ENCODE peak calls at places on chromosomes 5 and 9, in five cellular contexts. I, H, Z, T and G are unnamed samples.

GRCh38 chr9:2623046-2623865 is 1.7 kb downstream of the VLDLR start:
- DNase-seq in I (no peak), Z (peak; percentile 81), T (peak; percentile 77), H (peak; percentile 76), G (peak; percentile 73)

GRCh38 chr5:59445741-59446140 is 447.8 kb downstream of the PDE4D start:
- DNase-seq in T (no peak), H (no peak), Z (no peak), I (no peak), G (no peak)

GRCh38 chr5:6403416-6403815 is 25.1 kb upstream of the MED10 start:
- DNase-seq in H (no peak), I (no peak), T (no peak), Z (no peak), G (no peak)

GRCh38 chr9:136203406-136204085 is 1.4 kb downstream of the LHX3 start:
- DNase-seq in T (no peak), H (no peak), Z (no peak), I (no peak), G (no peak)

GRCh38 chr5:110506378-110506777 is 220.1 kb downstream of the TMEM232 start:
- DNase-seq in T (no peak), H (no peak), I (no peak), Z (no peak), G (no peak)

GRCh38 chr5:72144762-72145161 is 37.5 kb downstream of the MAP1B start:
- DNase-seq in Z (peak; percentile 25), I (no peak), H (no peak), T (no peak), G (no peak)

GRCh38 chr5:10690460-10690859 is 70.6 kb downstream of the DAP start:
- DNase-seq in T (no peak), Z (no peak), H (no peak), I (no peak), G (no peak)

GRCh38 chr9:127185931-127186781 is 63.7 kb upstream of the ANGPTL2 start:
- DNase-seq in T (no peak), Z (peak; percentile 87), H (peak; percentile 91), I (peak; percentile 81), G (peak; percentile 71)

GRCh38 chr5:72209515-72210115 is 102.3 kb downstream of the MAP1B start:
- DNase-seq in I (no peak), T (no peak), Z (no peak), H (no peak), G (no peak)

GRCh38 chr5:176743136-176743827 is 67.1 kb upstream of the UNC5A start:
- DNase-seq in T (peak; percentile 68), Z (no peak), I (no peak), H (no peak), G (no peak)

GRCh38 chr5:14507156-14507941 is 74.2 kb upstream of the OTULINL start:
- DNase-seq in Z (no peak), H (no peak), I (no peak), T (no peak), G (no peak)

GRCh38 chr5:61010759-61011460 is 65.9 kb downstream of the NDUFAF2 start:
- DNase-seq in I (no peak), Z (no peak), H (no peak), T (no peak), G (no peak)

GRCh38 chr5:125485003-125485641 is 738.7 kb upstream of the ZNF608 start:
- DNase-seq in T (no peak), H (no peak), I (peak; percentile 98), Z (peak; percentile 42), G (peak; percentile 34)

GRCh38 chr5:10691826-10692785 is 68.9 kb downstream of the DAP start:
- DNase-seq in Z (no peak), I (peak; percentile 70), H (no peak), T (no peak), G (no peak)

GRCh38 chr5:132489051-132489770 is 1.4 kb downstream of the IRF1 start:
- DNase-seq in Z (no peak), H (no peak), I (no peak), T (peak; percentile 32), G (no peak)

GRCh38 chr9:105241356-105242043 is 3.0 kb upstream of the SLC44A1 start:
- DNase-seq in H (no peak), Z (no peak), I (no peak), T (no peak), G (no peak)